ENCODE peak calls at places on chromosome 12, in ten cellular contexts. R is DMS 273 treated with DMSO at 0.1 percent for 48 hours; D is cardiac muscle cell; V is stimulated activated CD8-positive, alpha-beta memory T cell treated with anti-CD3 and anti-CD28 coated beads, Interleukin-12 subunit alpha, Interleukin-12 subunit beta, amount 100 ng/mL, for 4 hours; N is ovary; M is colonic mucosa; L is brain pericyte; S is LoVo; O is NCI-H748 treated with DMSO at 0.1 percent for 48 hours; C is left cardiac atrium. W is an unnamed sample.

GRCh38 chr12:47965581-47965980 is 2.2 kb downstream of the TMEM106C start:
- DNase-seq in R (no peak), D (no peak), V (no peak), N (no peak), M (peak), L (no peak), S (no peak), O (no peak), C (no peak), W (no peak)

GRCh38 chr12:130815028-130815741 is 23.9 kb downstream of the STX2 start:
- DNase-seq in R (no peak), D (peak), V (no peak), N (no peak), M (no peak), L (no peak), S (no peak), O (no peak), C (no peak), W (no peak)

GRCh38 chr12:43942379-43942778 is 106.5 kb downstream of the TMEM117 start:
- DNase-seq in R (no peak), D (no peak), V (no peak), N (no peak), M (no peak), L (no peak), S (no peak), O (no peak), C (no peak), W (no peak)

GRCh38 chr12:66438601-66439000 is 136.3 kb downstream of the HELB start:
- DNase-seq in R (no peak), D (no peak), V (no peak), N (no peak), M (no peak), L (no peak), S (no peak), O (no peak), C (no peak), W (no peak)

GRCh38 chr12:114955414-114956014 is 271.5 kb upstream of the TBX3 start:
- DNase-seq in R (no peak), D (no peak), V (no peak), N (no peak), M (no peak), L (no peak), S (peak), O (no peak), C (no peak), W (no peak)

GRCh38 chr12:131499160-131499863 is 211.6 kb upstream of the SFSWAP start:
- DNase-seq in R (no peak), D (no peak), V (no peak), N (no peak), M (no peak), L (no peak), S (no peak), O (no peak), C (no peak), W (no peak)

GRCh38 chr12:25959069-25959961 is 833 bp downstream of the RASSF8 start:
- DNase-seq in R (no peak), D (peak), V (no peak), N (peak), M (peak), L (peak), S (peak), O (peak), C (peak), W (peak)

GRCh38 chr12:56766535-56766934 is 3.4 kb downstream of the HSD17B6 start:
- DNase-seq in R (no peak), D (no peak), V (no peak), N (no peak), M (no peak), L (no peak), S (no peak), O (no peak), C (no peak), W (no peak)

GRCh38 chr12:45232771-45233372 is 17.0 kb downstream of the ANO6 start:
- DNase-seq in R (no peak), D (no peak), V (no peak), N (peak), M (no peak), L (peak), S (peak), O (no peak), C (peak), W (peak)

GRCh38 chr12:120257041-120257821 is 8.3 kb downstream of the PXN start:
- DNase-seq in R (no peak), D (no peak), V (no peak), N (peak), M (no peak), L (peak), S (no peak), O (no peak), C (peak), W (no peak)

GRCh38 chr12:38664661-38665269 is 240.6 kb downstream of the CPNE8 start:
- DNase-seq in R (no peak), D (peak), V (no peak), N (no peak), M (peak), L (no peak), S (no peak), O (no peak), C (no peak), W (no peak)

GRCh38 chr12:68591716-68592437 is 18.8 kb upstream of the RAP1B start:
- DNase-seq in R (no peak), D (no peak), V (no peak), N (no peak), M (no peak), L (no peak), S (no peak), O (no peak), C (no peak), W (no peak)

GRCh38 chr12:80025638-80026037 is 73.7 kb upstream of the OTOGL start:
- DNase-seq in R (no peak), D (no peak), V (no peak), N (no peak), M (no peak), L (no peak), S (no peak), O (no peak), C (no peak), W (no peak)

GRCh38 chr12:60501124-60501729 is 905.4 kb downstream of the SLC16A7 start:
- DNase-seq in R (peak), D (peak), V (no peak), N (no peak), M (no peak), L (peak), S (no peak), O (no peak), C (no peak), W (no peak)

GRCh38 chr12:11650279-11650696 is 814 bp downstream of the ETV6 start:
- DNase-seq in R (no peak), D (no peak), V (no peak), N (no peak), M (peak), L (no peak), S (no peak), O (peak), C (no peak), W (no peak)

GRCh38 chr12:56315256-56315625 is 547 bp downstream of the CNPY2 start:
- DNase-seq in R (no peak), D (no peak), V (no peak), N (peak), M (peak), L (no peak), S (no peak), O (no peak), C (no peak), W (peak)

GRCh38 chr12:7411343-7411742 is 32.6 kb downstream of the CD163L1 start:
- DNase-seq in R (no peak), D (no peak), V (no peak), N (no peak), M (no peak), L (no peak), S (no peak), O (no peak), C (no peak), W (no peak)

GRCh38 chr12:121579981-121580868 is 598 bp downstream of the KDM2B start:
- DNase-seq in R (no peak), D (peak), V (peak), N (peak), M (peak), L (no peak), S (peak), O (peak), C (peak), W (peak)

GRCh38 chr12:76666272-76666845 is 97.6 kb upstream of the ZDHHC17 start:
- DNase-seq in R (peak), D (no peak), V (no peak), N (no peak), M (no peak), L (no peak), S (no peak), O (peak), C (no peak), W (no peak)

GRCh38 chr12:45587877-45588530 is 141.5 kb upstream of the ARID2 start:
- DNase-seq in R (no peak), D (no peak), V (no peak), N (no peak), M (peak), L (no peak), S (no peak), O (no peak), C (no peak), W (no peak)

GRCh38 chr12:65891987-65892481 is 67.8 kb downstream of the HMGA2 start:
- DNase-seq in R (no peak), D (no peak), V (no peak), N (peak), M (peak), L (peak), S (peak), O (no peak), C (peak), W (no peak)

GRCh38 chr12:123713398-123714301 is 1.5 kb downstream of the ATP6V0A2 start:
- DNase-seq in R (no peak), D (no peak), V (no peak), N (no peak), M (peak), L (no peak), S (no peak), O (no peak), C (no peak), W (no peak)

GRCh38 chr12:47851303-47851952 is 31.7 kb upstream of the HDAC7 start:
- DNase-seq in R (no peak), D (no peak), V (no peak), N (no peak), M (no peak), L (no peak), S (no peak), O (no peak), C (no peak), W (no peak)

GRCh38 chr12:102990419-102990818 is 32.9 kb downstream of the ASCL1 start:
- DNase-seq in R (no peak), D (no peak), V (no peak), N (no peak), M (no peak), L (no peak), S (no peak), O (no peak), C (no peak), W (no peak)

GRCh38 chr12:55930771-55931316 is at the start of gene DGKA:
- DNase-seq in R (peak), D (peak), V (peak), N (peak), M (peak), L (no peak), S (peak), O (peak), C (peak), W (no peak)

GRCh38 chr12:23093488-23093887 is 468.5 kb downstream of the ETNK1 start:
- DNase-seq in R (no peak), D (no peak), V (no peak), N (no peak), M (no peak), L (no peak), S (no peak), O (no peak), C (no peak), W (no peak)

GRCh38 chr12:58387199-58387598 is 445.8 kb downstream of the ATP23 start:
- DNase-seq in R (no peak), D (no peak), V (no peak), N (no peak), M (no peak), L (no peak), S (peak), O (no peak), C (no peak), W (no peak)

GRCh38 chr12:33265037-33265436 is 174.6 kb downstream of the SYT10 start:
- DNase-seq in R (no peak), D (no peak), V (no peak), N (no peak), M (no peak), L (no peak), S (no peak), O (no peak), C (no peak), W (no peak)

GRCh38 chr12:50309950-50310349 is 26.6 kb upstream of the LIMA1 start:
- DNase-seq in R (no peak), D (no peak), V (no peak), N (no peak), M (no peak), L (no peak), S (no peak), O (no peak), C (no peak), W (no peak)

GRCh38 chr12:63915105-63915830 is 70.8 kb downstream of the SRGAP1 start:
- DNase-seq in R (no peak), D (no peak), V (no peak), N (no peak), M (no peak), L (no peak), S (peak), O (no peak), C (no peak), W (no peak)

GRCh38 chr12:66087365-66087943 is 43.1 kb downstream of the LLPH start:
- DNase-seq in R (no peak), D (peak), V (no peak), N (peak), M (peak), L (peak), S (peak), O (no peak), C (peak), W (peak)

GRCh38 chr12:13223176-13223806 is 26.8 kb downstream of the EMP1 start:
- DNase-seq in R (no peak), D (no peak), V (no peak), N (no peak), M (no peak), L (no peak), S (no peak), O (no peak), C (no peak), W (no peak)

GRCh38 chr12:6333029-6333428 is 8.8 kb downstream of the TNFRSF1A start:
- DNase-seq in R (no peak), D (no peak), V (no peak), N (no peak), M (no peak), L (no peak), S (no peak), O (no peak), C (no peak), W (peak)

GRCh38 chr12:57236925-57237652 is 7.6 kb downstream of the SHMT2 start:
- DNase-seq in R (no peak), D (no peak), V (no peak), N (no peak), M (no peak), L (no peak), S (no peak), O (no peak), C (no peak), W (no peak)

W was measured in upper lobe of left lung.